ENCODE peak calls at places on chromosomes 13 and 19, in five cellular contexts. N, A, L, S and G are unnamed samples.

GRCh38 chr19:47776568-47776967 is 1.9 kb upstream of the SELENOW start:
- DNase-seq in L (no peak), A (no peak), N (no peak), S (peak; percentile 82), G (peak; percentile 91)

GRCh38 chr19:41537789-41538188 is 38.2 kb upstream of the CEACAM21 start:
- DNase-seq in N (no peak), S (no peak), A (no peak), L (no peak), G (peak; percentile 59)

GRCh38 chr13:104869501-104869900 is 1666.0 kb downstream of the EFNB2 start:
- DNase-seq in N (no peak), S (no peak), L (no peak), A (no peak), G (no peak)

GRCh38 chr13:88142653-88143052 is 471.5 kb downstream of the SLITRK5 start:
- DNase-seq in S (no peak), A (no peak), N (no peak), L (no peak), G (no peak)

GRCh38 chr13:25391932-25392331 is 20.2 kb downstream of the ATP8A2 start:
- DNase-seq in A (no peak), N (no peak), S (no peak), L (no peak), G (no peak)

GRCh38 chr13:41544824-41545707 is 87.7 kb downstream of the RGCC start:
- DNase-seq in N (no peak), L (no peak), S (peak; percentile 55), A (no peak), G (no peak)

GRCh38 chr19:47714339-47714738 is 1.1 kb downstream of the EHD2 start:
- DNase-seq in A (no peak), N (no peak), L (no peak), S (no peak), G (no peak)

GRCh38 chr19:33832633-33833032 is 36.0 kb downstream of the KCTD15 start:
- DNase-seq in N (no peak), L (no peak), A (no peak), S (no peak), G (no peak)

GRCh38 chr19:7063339-7063738 is 4.9 kb upstream of the MBD3L3 start:
- DNase-seq in N (no peak), A (no peak), L (no peak), S (no peak), G (no peak)

GRCh38 chr19:48617146-48617937 is 1.6 kb downstream of the RPL18 start:
- DNase-seq in A (no peak), L (no peak), N (no peak), S (no peak), G (no peak)

GRCh38 chr19:55044771-55045716 is 7.0 kb upstream of the GP6 start:
- DNase-seq in A (no peak), N (no peak), L (no peak), S (no peak), G (no peak)

GRCh38 chr19:19642506-19643157 is 825 bp downstream of the GMIP start:
- DNase-seq in N (no peak), L (no peak), S (no peak), A (no peak), G (no peak)

GRCh38 chr13:43304449-43304848 is 281.1 kb downstream of the DNAJC15 start:
- DNase-seq in S (no peak), N (no peak), A (no peak), L (no peak), G (no peak)

GRCh38 chr19:21698215-21698614 is 69.2 kb downstream of the ZNF100 start:
- DNase-seq in N (no peak), S (no peak), L (no peak), A (no peak), G (peak; percentile 25)

GRCh38 chr13:30818323-30818960 is 83.1 kb downstream of the ALOX5AP start:
- DNase-seq in S (peak; percentile 60), N (no peak), L (no peak), A (no peak), G (no peak)

GRCh38 chr13:32316476-32316875 is 1.2 kb downstream of the BRCA2 start:
- DNase-seq in N (no peak), L (no peak), A (no peak), S (no peak), G (no peak)

GRCh38 chr13:45341799-45342584 is 1.0 kb upstream of the TPT1 start:
- DNase-seq in N (no peak), A (peak; percentile 71), S (no peak), L (no peak), G (peak; percentile 66)

GRCh38 chr13:106078191-106078590 is 457.3 kb downstream of the EFNB2 start:
- DNase-seq in L (no peak), S (no peak), A (no peak), N (no peak), G (no peak)

GRCh38 chr19:41906271-41906670 is 22.0 kb downstream of the ERFL start:
- DNase-seq in L (no peak), N (no peak), A (no peak), S (no peak), G (no peak)

GRCh38 chr19:50843701-50844221 is 10.4 kb upstream of the KLK15 start:
- DNase-seq in N (no peak), L (no peak), S (no peak), A (no peak), G (no peak)

GRCh38 chr13:112928958-112929777 is 39.8 kb upstream of the MCF2L start:
- DNase-seq in N (no peak), A (no peak), L (no peak), S (no peak), G (peak; percentile 75)

GRCh38 chr13:111667757-111668156 is 347.3 kb downstream of the TEX29 start:
- DNase-seq in S (no peak), A (no peak), N (no peak), L (no peak), G (no peak)

GRCh38 chr13:77544365-77544764 is 8.9 kb downstream of the SCEL start:
- DNase-seq in L (no peak), A (no peak), N (peak; percentile 7), S (peak; percentile 48), G (peak; percentile 43)